ENCODE peak calls at places on chromosomes 2 and 18, in ten cellular contexts. H is naive thymus-derived CD8-positive, alpha-beta T cell; J is WTC11; S is T-helper 17 cell; G is AG04450; L is CD8-positive, alpha-beta T cell; T is iPS DF 6.9; I is HuH-7.5; B is activated CD8-positive, alpha-beta memory T cell treated with anti-CD3 and anti-CD28 coated beads for 48 hours; P is erythroblast. F is an unnamed sample.
A peak's percentile ranks its signal among the peaks of the same experiment; 100 is the strongest.

GRCh38 chr18:79980585-79980984 is 7.8 kb downstream of the TXNL4A start:
- DNase-seq in H (no peak), J (no peak), S (no peak), G (no peak), L (no peak), T (no peak), I (no peak), B (no peak), P (no peak), F (no peak)

GRCh38 chr18:73151086-73151485 is 283.3 kb upstream of the NETO1 start:
- DNase-seq in H (no peak), J (no peak), S (no peak), G (peak; percentile 33), L (no peak), T (no peak), I (no peak), B (no peak), P (no peak), F (no peak)

GRCh38 chr2:11568436-11568835 is 34.6 kb downstream of the GREB1 start:
- DNase-seq in H (no peak), J (no peak), S (no peak), G (no peak), L (no peak), T (no peak), I (no peak), B (no peak), P (no peak), F (no peak)

GRCh38 chr2:222561817-222562424 is 94.0 kb downstream of the FARSB start:
- DNase-seq in H (no peak), J (peak; percentile 56), S (no peak), G (no peak), L (no peak), T (peak; percentile 58), I (no peak), B (no peak), P (peak; percentile 51), F (peak; percentile 40)

GRCh38 chr18:903703-904102 is 968 bp upstream of the ADCYAP1 start:
- DNase-seq in H (no peak), J (peak; percentile 83), S (no peak), G (peak; percentile 0), L (peak; percentile 8), T (no peak), I (peak; percentile 77), B (no peak), P (peak; percentile 50), F (no peak)

GRCh38 chr18:36519358-36519757 is 221.8 kb downstream of the FHOD3 start:
- DNase-seq in H (no peak), J (no peak), S (no peak), G (peak; percentile 10), L (no peak), T (no peak), I (no peak), B (no peak), P (no peak), F (no peak)

GRCh38 chr18:63037491-63037890 is 282.1 kb downstream of the BCL2 start:
- DNase-seq in H (no peak), J (no peak), S (no peak), G (no peak), L (no peak), T (no peak), I (no peak), B (no peak), P (no peak), F (no peak)

GRCh38 chr2:120034616-120035015 is 21.7 kb downstream of the EPB41L5 start:
- DNase-seq in H (no peak), J (no peak), S (no peak), G (no peak), L (no peak), T (no peak), I (no peak), B (no peak), P (no peak), F (no peak)

GRCh38 chr18:24398515-24398914 is 891 bp upstream of the OSBPL1A start:
- DNase-seq in H (no peak), J (peak; percentile 40), S (no peak), G (no peak), L (no peak), T (no peak), I (no peak), B (no peak), P (no peak), F (no peak)

GRCh38 chr18:48340502-48340901 is 68.7 kb downstream of the ZBTB7C start:
- DNase-seq in H (no peak), J (no peak), S (no peak), G (no peak), L (no peak), T (no peak), I (no peak), B (no peak), P (no peak), F (no peak)

GRCh38 chr2:127361929-127362328 is 25.8 kb downstream of the MAP3K2 start:
- DNase-seq in H (no peak), J (no peak), S (no peak), G (no peak), L (no peak), T (no peak), I (no peak), B (no peak), P (no peak), F (no peak)

GRCh38 chr2:224930990-224931389 is 111.3 kb downstream of the DOCK10 start:
- DNase-seq in H (no peak), J (no peak), S (no peak), G (no peak), L (no peak), T (no peak), I (no peak), B (no peak), P (no peak), F (no peak)

GRCh38 chr2:85037622-85038021 is 66.7 kb downstream of the KCMF1 start:
- DNase-seq in H (no peak), J (no peak), S (no peak), G (no peak), L (no peak), T (no peak), I (no peak), B (no peak), P (no peak), F (no peak)

GRCh38 chr2:236305964-236306605 is 41.9 kb upstream of the ASB18 start:
- DNase-seq in H (no peak), J (no peak), S (no peak), G (no peak), L (no peak), T (no peak), I (no peak), B (no peak), P (no peak), F (no peak)

GRCh38 chr2:88765154-88765948 is 73.9 kb downstream of the RPIA start:
- DNase-seq in H (peak; percentile 6), J (peak; percentile 71), S (no peak), G (no peak), L (peak; percentile 19), T (peak; percentile 16), I (no peak), B (no peak), P (peak; percentile 88), F (peak; percentile 41)

GRCh38 chr2:25160376-25160775 is 8.0 kb downstream of the POMC start:
- DNase-seq in H (no peak), J (no peak), S (no peak), G (no peak), L (no peak), T (no peak), I (no peak), B (no peak), P (no peak), F (no peak)

GRCh38 chr2:45946023-45946422 is 294.5 kb downstream of the PRKCE start:
- DNase-seq in H (no peak), J (no peak), S (no peak), G (no peak), L (no peak), T (no peak), I (no peak), B (no peak), P (no peak), F (peak; percentile 53)

GRCh38 chr2:230472619-230473018 is 56.6 kb downstream of the SP100 start:
- DNase-seq in H (no peak), J (no peak), S (no peak), G (no peak), L (peak; percentile 8), T (no peak), I (no peak), B (peak; percentile 16), P (no peak), F (no peak)

GRCh38 chr2:110748489-110748867 is 16.1 kb downstream of the ACOXL start:
- DNase-seq in H (no peak), J (no peak), S (peak; percentile 17), G (no peak), L (peak; percentile 13), T (no peak), I (no peak), B (peak; percentile 47), P (no peak), F (no peak)

GRCh38 chr18:59374112-59374511 is 15.0 kb upstream of the LMAN1 start:
- DNase-seq in H (no peak), J (no peak), S (no peak), G (no peak), L (no peak), T (no peak), I (no peak), B (no peak), P (no peak), F (no peak)

GRCh38 chr2:194486316-194486715 is 1170.7 kb upstream of the SLC39A10 start:
- DNase-seq in H (no peak), J (no peak), S (no peak), G (no peak), L (no peak), T (no peak), I (no peak), B (no peak), P (no peak), F (no peak)

GRCh38 chr2:69186614-69187013 is 173.6 kb downstream of the ANTXR1 start:
- DNase-seq in H (no peak), J (no peak), S (no peak), G (no peak), L (no peak), T (no peak), I (no peak), B (no peak), P (no peak), F (no peak)

GRCh38 chr2:128727914-128728313 is 409.2 kb upstream of the HS6ST1 start:
- DNase-seq in H (no peak), J (no peak), S (no peak), G (peak; percentile 69), L (no peak), T (no peak), I (no peak), B (no peak), P (no peak), F (no peak)

GRCh38 chr2:205706769-205707375 is 24.6 kb downstream of the NRP2 start:
- DNase-seq in H (peak; percentile 1), J (no peak), S (no peak), G (peak; percentile 80), L (peak; percentile 13), T (no peak), I (no peak), B (no peak), P (no peak), F (no peak)

GRCh38 chr2:170713280-170714155 is 1.6 kb upstream of the SP5 start:
- DNase-seq in H (no peak), J (peak; percentile 34), S (no peak), G (no peak), L (no peak), T (no peak), I (peak; percentile 57), B (no peak), P (no peak), F (no peak)

F was measured in A549.